ENCODE peak calls at places on chromosomes 12 and 14, in eight cellular contexts. One of them, this sample, is unnamed.

GRCh38 chr12:108306014-108306501 is 33.1 kb downstream of the CMKLR1 start:
- DNase-seq in choroid plexus epithelial cell: peak
- DNase-seq in activated CD4-positive, alpha-beta T cell treated with anti-CD3 and anti-CD28 coated beads, Interleukin-2, amount 50 U/mL, for 48 hours: no peak
- DNase-seq in AG04450: no peak
- DNase-seq in heart left ventricle: no peak
- DNase-seq in HS-5: no peak
- DNase-seq in DMS79 treated with DMSO at 0.1 percent for 48 hours: no peak
- DNase-seq in brain microvascular endothelial cell: peak
- DNase-seq in this sample: peak

GRCh38 chr12:110354172-110354780 is 49.2 kb downstream of the ANAPC7 start:
- DNase-seq in DMS79 treated with DMSO at 0.1 percent for 48 hours: no peak
- DNase-seq in brain microvascular endothelial cell: peak
- DNase-seq in AG04450: no peak
- DNase-seq in heart left ventricle: no peak
- DNase-seq in HS-5: no peak
- DNase-seq in choroid plexus epithelial cell: peak
- DNase-seq in activated CD4-positive, alpha-beta T cell treated with anti-CD3 and anti-CD28 coated beads, Interleukin-2, amount 50 U/mL, for 48 hours: no peak
- DNase-seq in this sample: no peak

GRCh38 chr14:37114039-37114438 is 58.4 kb downstream of the SLC25A21 start:
- DNase-seq in DMS79 treated with DMSO at 0.1 percent for 48 hours: no peak
- DNase-seq in AG04450: no peak
- DNase-seq in choroid plexus epithelial cell: peak
- DNase-seq in heart left ventricle: no peak
- DNase-seq in brain microvascular endothelial cell: no peak
- DNase-seq in HS-5: peak
- DNase-seq in activated CD4-positive, alpha-beta T cell treated with anti-CD3 and anti-CD28 coated beads, Interleukin-2, amount 50 U/mL, for 48 hours: no peak
- DNase-seq in this sample: no peak

GRCh38 chr12:126156806-126157574 is 1091.8 kb downstream of the AACS start:
- DNase-seq in heart left ventricle: no peak
- DNase-seq in choroid plexus epithelial cell: no peak
- DNase-seq in AG04450: no peak
- DNase-seq in brain microvascular endothelial cell: no peak
- DNase-seq in DMS79 treated with DMSO at 0.1 percent for 48 hours: no peak
- DNase-seq in HS-5: no peak
- DNase-seq in activated CD4-positive, alpha-beta T cell treated with anti-CD3 and anti-CD28 coated beads, Interleukin-2, amount 50 U/mL, for 48 hours: no peak
- DNase-seq in this sample: no peak

GRCh38 chr12:51318846-51319570 is 5.0 kb downstream of the BIN2 start:
- DNase-seq in DMS79 treated with DMSO at 0.1 percent for 48 hours: no peak
- DNase-seq in HS-5: no peak
- DNase-seq in choroid plexus epithelial cell: no peak
- DNase-seq in activated CD4-positive, alpha-beta T cell treated with anti-CD3 and anti-CD28 coated beads, Interleukin-2, amount 50 U/mL, for 48 hours: no peak
- DNase-seq in heart left ventricle: no peak
- DNase-seq in AG04450: no peak
- DNase-seq in brain microvascular endothelial cell: no peak
- DNase-seq in this sample: no peak

GRCh38 chr12:125148316-125148715 is 83.1 kb downstream of the AACS start:
- DNase-seq in DMS79 treated with DMSO at 0.1 percent for 48 hours: peak
- DNase-seq in choroid plexus epithelial cell: no peak
- DNase-seq in heart left ventricle: no peak
- DNase-seq in activated CD4-positive, alpha-beta T cell treated with anti-CD3 and anti-CD28 coated beads, Interleukin-2, amount 50 U/mL, for 48 hours: no peak
- DNase-seq in AG04450: no peak
- DNase-seq in brain microvascular endothelial cell: no peak
- DNase-seq in HS-5: no peak
- DNase-seq in this sample: no peak

GRCh38 chr12:30908389-30909087 is 18.0 kb upstream of the TSPAN11 start:
- DNase-seq in heart left ventricle: no peak
- DNase-seq in activated CD4-positive, alpha-beta T cell treated with anti-CD3 and anti-CD28 coated beads, Interleukin-2, amount 50 U/mL, for 48 hours: no peak
- DNase-seq in DMS79 treated with DMSO at 0.1 percent for 48 hours: peak
- DNase-seq in choroid plexus epithelial cell: peak
- DNase-seq in HS-5: peak
- DNase-seq in AG04450: peak
- DNase-seq in brain microvascular endothelial cell: no peak
- DNase-seq in this sample: no peak

GRCh38 chr12:7107181-7108041 is 1.6 kb downstream of the C1RL start:
- DNase-seq in choroid plexus epithelial cell: peak
- DNase-seq in AG04450: no peak
- DNase-seq in HS-5: no peak
- DNase-seq in brain microvascular endothelial cell: no peak
- DNase-seq in heart left ventricle: no peak
- DNase-seq in activated CD4-positive, alpha-beta T cell treated with anti-CD3 and anti-CD28 coated beads, Interleukin-2, amount 50 U/mL, for 48 hours: no peak
- DNase-seq in DMS79 treated with DMSO at 0.1 percent for 48 hours: peak
- DNase-seq in this sample: no peak

GRCh38 chr14:89680156-89680555 is 263.1 kb upstream of the FOXN3 start:
- DNase-seq in brain microvascular endothelial cell: no peak
- DNase-seq in heart left ventricle: no peak
- DNase-seq in DMS79 treated with DMSO at 0.1 percent for 48 hours: no peak
- DNase-seq in HS-5: no peak
- DNase-seq in choroid plexus epithelial cell: no peak
- DNase-seq in activated CD4-positive, alpha-beta T cell treated with anti-CD3 and anti-CD28 coated beads, Interleukin-2, amount 50 U/mL, for 48 hours: no peak
- DNase-seq in AG04450: no peak
- DNase-seq in this sample: no peak

GRCh38 chr14:32495435-32495734 is 166.3 kb downstream of the AKAP6 start:
- DNase-seq in AG04450: no peak
- DNase-seq in activated CD4-positive, alpha-beta T cell treated with anti-CD3 and anti-CD28 coated beads, Interleukin-2, amount 50 U/mL, for 48 hours: no peak
- DNase-seq in heart left ventricle: no peak
- DNase-seq in HS-5: no peak
- DNase-seq in DMS79 treated with DMSO at 0.1 percent for 48 hours: no peak
- DNase-seq in choroid plexus epithelial cell: no peak
- DNase-seq in brain microvascular endothelial cell: no peak
- DNase-seq in this sample: no peak

GRCh38 chr12:116813271-116814041 is 67.8 kb downstream of the HRK start:
- DNase-seq in activated CD4-positive, alpha-beta T cell treated with anti-CD3 and anti-CD28 coated beads, Interleukin-2, amount 50 U/mL, for 48 hours: no peak
- DNase-seq in HS-5: no peak
- DNase-seq in heart left ventricle: no peak
- DNase-seq in DMS79 treated with DMSO at 0.1 percent for 48 hours: peak
- DNase-seq in AG04450: no peak
- DNase-seq in brain microvascular endothelial cell: no peak
- DNase-seq in choroid plexus epithelial cell: no peak
- DNase-seq in this sample: no peak

GRCh38 chr12:80720516-80720915 is 3.8 kb downstream of the MYF5 start:
- DNase-seq in DMS79 treated with DMSO at 0.1 percent for 48 hours: no peak
- DNase-seq in brain microvascular endothelial cell: no peak
- DNase-seq in activated CD4-positive, alpha-beta T cell treated with anti-CD3 and anti-CD28 coated beads, Interleukin-2, amount 50 U/mL, for 48 hours: no peak
- DNase-seq in heart left ventricle: no peak
- DNase-seq in choroid plexus epithelial cell: no peak
- DNase-seq in HS-5: no peak
- DNase-seq in AG04450: no peak
- DNase-seq in this sample: no peak

GRCh38 chr12:66697404-66697803 is 18.5 kb upstream of the GRIP1 start:
- DNase-seq in AG04450: no peak
- DNase-seq in DMS79 treated with DMSO at 0.1 percent for 48 hours: no peak
- DNase-seq in HS-5: no peak
- DNase-seq in brain microvascular endothelial cell: no peak
- DNase-seq in activated CD4-positive, alpha-beta T cell treated with anti-CD3 and anti-CD28 coated beads, Interleukin-2, amount 50 U/mL, for 48 hours: no peak
- DNase-seq in choroid plexus epithelial cell: no peak
- DNase-seq in heart left ventricle: no peak
- DNase-seq in this sample: no peak

GRCh38 chr14:59511916-59512530 is 27.7 kb downstream of the JKAMP start:
- DNase-seq in choroid plexus epithelial cell: peak
- DNase-seq in AG04450: no peak
- DNase-seq in brain microvascular endothelial cell: no peak
- DNase-seq in HS-5: no peak
- DNase-seq in heart left ventricle: no peak
- DNase-seq in activated CD4-positive, alpha-beta T cell treated with anti-CD3 and anti-CD28 coated beads, Interleukin-2, amount 50 U/mL, for 48 hours: no peak
- DNase-seq in DMS79 treated with DMSO at 0.1 percent for 48 hours: peak
- DNase-seq in this sample: no peak